ENCODE peak calls at places on chromosome 13, in eight cellular contexts. N is upper lobe of left lung, X is psoas muscle, W is Caco-2, V is neuronal stem cell, P is HL-60, T is iPS DF 6.9, Y is astrocyte of the spinal cord. U is an unnamed sample.
A peak's percentile ranks its signal among the peaks of the same experiment; 100 is the strongest.

GRCh38 chr13:111575719-111576118 is 255.3 kb downstream of the TEX29 start:
- DNase-seq in Y (no peak), W (no peak), N (no peak), X (no peak), T (no peak), V (no peak), P (no peak), U (no peak)

GRCh38 chr13:52862358-52863206 is 14.1 kb upstream of the PCDH8 start:
- DNase-seq in X (no peak), Y (no peak), W (no peak), T (no peak), P (peak; percentile 24), V (no peak), N (no peak), U (peak; percentile 77)

GRCh38 chr13:44814144-44814543 is 175.1 kb downstream of the NUFIP1 start:
- DNase-seq in V (no peak), P (no peak), W (no peak), N (no peak), X (no peak), Y (no peak), T (no peak), U (no peak)

GRCh38 chr13:31927219-31927653 is 104.3 kb upstream of the FRY start:
- DNase-seq in W (no peak), T (no peak), V (no peak), P (no peak), N (no peak), X (no peak), Y (no peak), U (no peak)

GRCh38 chr13:86006317-86006716 is 207.1 kb upstream of the SLITRK6 start:
- DNase-seq in V (no peak), X (no peak), W (no peak), Y (no peak), T (no peak), P (no peak), N (no peak), U (no peak)

GRCh38 chr13:42137856-42138537 is 89.5 kb downstream of the DGKH start:
- DNase-seq in Y (peak; percentile 37), V (no peak), P (no peak), X (no peak), W (no peak), N (no peak), T (no peak), U (no peak)

GRCh38 chr13:94583926-94584325 is 12.0 kb downstream of the TGDS start:
- DNase-seq in T (no peak), W (no peak), Y (no peak), P (no peak), X (no peak), N (no peak), V (no peak), U (no peak)

GRCh38 chr13:45055198-45055901 is 65.0 kb upstream of the GTF2F2 start:
- DNase-seq in X (no peak), N (no peak), V (no peak), P (no peak), T (no peak), W (no peak), Y (peak; percentile 93), U (no peak)

GRCh38 chr13:73365240-73365639 is 306.4 kb downstream of the KLF5 start:
- DNase-seq in Y (no peak), X (no peak), P (no peak), T (no peak), W (no peak), V (no peak), N (no peak), U (no peak)

GRCh38 chr13:29513002-29513980 is 82.2 kb downstream of the SLC7A1 start:
- DNase-seq in Y (no peak), V (no peak), N (no peak), T (no peak), P (no peak), W (no peak), X (peak; percentile 29), U (no peak)

GRCh38 chr13:30142502-30143211 is 164.7 kb downstream of the KATNAL1 start:
- DNase-seq in W (peak; percentile 84), P (no peak), V (no peak), Y (peak; percentile 98), N (peak; percentile 65), T (no peak), X (peak; percentile 60), U (no peak)

GRCh38 chr13:75347457-75347856 is 134.5 kb downstream of the TBC1D4 start:
- DNase-seq in Y (no peak), T (no peak), N (no peak), P (no peak), W (no peak), X (no peak), V (no peak), U (no peak)

GRCh38 chr13:86741762-86742285 is 929.3 kb upstream of the SLITRK5 start:
- DNase-seq in X (no peak), Y (peak; percentile 4), W (no peak), N (no peak), T (no peak), V (no peak), P (no peak), U (no peak)

GRCh38 chr13:23432589-23432988 is 913 bp downstream of the SACS start:
- DNase-seq in W (no peak), N (no peak), T (no peak), V (no peak), P (no peak), X (no peak), Y (peak; percentile 16), U (no peak)

GRCh38 chr13:46615888-46616531 is 63.0 kb downstream of the LRCH1 start:
- DNase-seq in T (no peak), Y (no peak), V (no peak), X (no peak), W (no peak), P (no peak), N (no peak), U (no peak)
- H3K4me3 ChIP-seq in T (no peak overlapping the region), Y (no peak overlapping the region), V (no peak overlapping the region), X (peak overlapping the region; percentile 35), W (no peak overlapping the region), P (no peak overlapping the region), N (no peak overlapping the region), U (no peak overlapping the region)

GRCh38 chr13:112895521-112896465 is 73.2 kb upstream of the MCF2L start:
- DNase-seq in X (peak; percentile 40), P (no peak), W (no peak), T (no peak), Y (no peak), V (no peak), N (peak; percentile 52), U (no peak)
- H3K4me3 ChIP-seq in X (no peak overlapping the region), P (no peak overlapping the region), W (no peak overlapping the region), T (no peak overlapping the region), Y (no peak overlapping the region), V (peak overlapping the region; percentile 73), N (no peak overlapping the region), U (peak overlapping the region; percentile 52)

GRCh38 chr13:95643009-95643408 is 1.5 kb downstream of the DZIP1 start:
- DNase-seq in V (no peak), T (no peak), P (no peak), Y (peak; percentile 9), W (no peak), N (no peak), X (no peak), U (peak; percentile 39)

GRCh38 chr13:95643471-95643813 is 1.1 kb downstream of the DZIP1 start:
- DNase-seq in Y (peak; percentile 57), X (no peak), T (no peak), W (no peak), N (no peak), P (no peak), V (peak; percentile 18), U (peak; percentile 48)

GRCh38 chr13:95643814-95644598 is 500 bp downstream of the DZIP1 start:
- DNase-seq in N (peak; percentile 87), V (no peak), T (no peak), W (no peak), Y (peak; percentile 60), X (peak; percentile 59), P (no peak), U (peak; percentile 11)

GRCh38 chr13:95641961-95642621 is 2.4 kb downstream of the DZIP1 start:
- DNase-seq in N (peak; percentile 91), V (peak; percentile 6), T (no peak), X (peak; percentile 58), W (peak; percentile 64), Y (peak; percentile 62), P (no peak), U (no peak)

DNA sequence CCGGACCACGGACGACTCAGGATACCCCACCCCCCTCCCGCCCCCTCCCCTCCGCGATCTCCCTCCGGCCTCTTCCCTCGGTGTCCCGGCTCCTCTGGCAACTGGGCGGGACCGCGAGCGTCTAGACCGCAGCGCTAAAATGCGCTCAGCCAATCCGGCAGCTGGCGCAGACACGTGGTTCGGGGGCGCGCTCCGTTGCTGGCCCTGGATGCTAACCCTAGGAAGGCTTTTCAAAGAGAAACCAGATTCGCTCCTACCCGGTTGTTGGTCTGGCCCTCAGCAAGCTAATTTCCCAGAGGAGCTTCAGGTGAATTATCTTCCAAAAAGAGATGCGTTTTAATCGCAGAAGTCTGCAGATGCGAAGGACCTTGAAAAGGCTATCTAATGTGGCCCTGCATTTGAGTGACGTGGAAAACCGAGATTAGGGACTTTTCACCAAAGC is at the start of gene DZIP1:
- DNase-seq in T (peak; percentile 75), Y (peak; percentile 87), V (peak; percentile 78), N (peak; percentile 92), P (peak; percentile 49), W (peak; percentile 74), X (peak; percentile 83), U (peak; percentile 80)
- H3K4me3 ChIP-seq in T (peak within 1 kb of the TSS; percentile 30), Y (peak within 1 kb of the TSS; percentile 71), V (peak within 1 kb of the TSS; percentile 91), N (peak within 1 kb of the TSS; percentile 44), P (peak within 1 kb of the TSS; percentile 53), W (peak within 1 kb of the TSS; percentile 30), X (peak within 1 kb of the TSS; percentile 77), U (peak within 1 kb of the TSS; percentile 59)

GRCh38 chr13:47518530-47518929 is 482.5 kb downstream of the SUCLA2 start:
- DNase-seq in P (no peak), X (no peak), N (no peak), T (no peak), Y (no peak), V (no peak), W (no peak), U (no peak)

GRCh38 chr13:47521895-47522487 is 479.1 kb downstream of the SUCLA2 start:
- DNase-seq in V (no peak), T (no peak), W (no peak), Y (no peak), P (no peak), N (no peak), X (no peak), U (no peak)

GRCh38 chr13:47519626-47520025 is 481.4 kb downstream of the SUCLA2 start:
- DNase-seq in T (no peak), Y (no peak), N (no peak), P (no peak), X (no peak), V (no peak), W (no peak), U (no peak)
- H3K4me3 ChIP-seq in T (no peak overlapping the region), Y (no peak overlapping the region), N (no peak overlapping the region), P (no peak overlapping the region), X (no peak overlapping the region), V (no peak overlapping the region), W (no peak overlapping the region), U (no peak overlapping the region)

U was measured in HAP-1.